ENCODE peak calls at places on chromosomes 1 and 21, in nine cellular contexts. One of them, this sample, is unnamed.

GRCh38 chr21:17438642-17439041 is 74.2 kb upstream of the CXADR start:
- DNase-seq in 8988T: no peak
- DNase-seq in anterior cingulate cortex: peak; percentile 33
- DNase-seq in effector memory CD8-positive, alpha-beta T cell: no peak
- DNase-seq in left lobe of liver: no peak
- DNase-seq in upper lobe of right lung: no peak
- DNase-seq in NCI-H2107: peak; percentile 43
- DNase-seq in myocyte: no peak
- DNase-seq in psoas muscle: no peak
- DNase-seq in this sample: no peak

GRCh38 chr21:38662224-38662568 is 143.5 kb upstream of the ETS2 start:
- DNase-seq in 8988T: no peak
- DNase-seq in anterior cingulate cortex: no peak
- DNase-seq in effector memory CD8-positive, alpha-beta T cell: no peak
- DNase-seq in left lobe of liver: no peak
- DNase-seq in upper lobe of right lung: no peak
- DNase-seq in NCI-H2107: no peak
- DNase-seq in myocyte: no peak
- DNase-seq in psoas muscle: no peak
- DNase-seq in this sample: no peak

GRCh38 chr1:2349821-2350220 is 41.5 kb downstream of the MORN1 start:
- DNase-seq in 8988T: no peak
- DNase-seq in anterior cingulate cortex: no peak
- DNase-seq in effector memory CD8-positive, alpha-beta T cell: no peak
- DNase-seq in left lobe of liver: no peak
- DNase-seq in upper lobe of right lung: peak; percentile 36
- DNase-seq in NCI-H2107: no peak
- DNase-seq in myocyte: no peak
- DNase-seq in psoas muscle: peak; percentile 24
- DNase-seq in this sample: no peak

GRCh38 chr1:156796340-156797097 is 20.1 kb downstream of the SH2D2A start:
- DNase-seq in 8988T: no peak
- DNase-seq in anterior cingulate cortex: no peak
- DNase-seq in effector memory CD8-positive, alpha-beta T cell: no peak
- DNase-seq in left lobe of liver: no peak
- DNase-seq in upper lobe of right lung: no peak
- DNase-seq in NCI-H2107: no peak
- DNase-seq in myocyte: no peak
- DNase-seq in psoas muscle: no peak
- DNase-seq in this sample: no peak

GRCh38 chr21:45973475-45974072 is 8.0 kb upstream of the COL6A1 start:
- DNase-seq in 8988T: peak; percentile 83
- DNase-seq in anterior cingulate cortex: peak; percentile 49
- DNase-seq in effector memory CD8-positive, alpha-beta T cell: peak; percentile 71
- DNase-seq in left lobe of liver: peak; percentile 57
- DNase-seq in upper lobe of right lung: peak; percentile 78
- DNase-seq in NCI-H2107: no peak
- DNase-seq in myocyte: peak; percentile 83
- DNase-seq in psoas muscle: peak; percentile 88
- DNase-seq in this sample: no peak

GRCh38 chr1:93441589-93441988 is 6.3 kb upstream of the FNBP1L start:
- DNase-seq in 8988T: no peak
- DNase-seq in anterior cingulate cortex: no peak
- DNase-seq in effector memory CD8-positive, alpha-beta T cell: no peak
- DNase-seq in left lobe of liver: no peak
- DNase-seq in upper lobe of right lung: no peak
- DNase-seq in NCI-H2107: no peak
- DNase-seq in myocyte: no peak
- DNase-seq in psoas muscle: no peak
- DNase-seq in this sample: no peak

GRCh38 chr1:31354266-31354665 is 18.6 kb downstream of the FABP3 start:
- DNase-seq in 8988T: no peak
- DNase-seq in anterior cingulate cortex: no peak
- DNase-seq in effector memory CD8-positive, alpha-beta T cell: no peak
- DNase-seq in left lobe of liver: no peak
- DNase-seq in upper lobe of right lung: no peak
- DNase-seq in NCI-H2107: no peak
- DNase-seq in myocyte: no peak
- DNase-seq in psoas muscle: no peak
- DNase-seq in this sample: no peak

GRCh38 chr1:55286851-55287602 is 71.9 kb upstream of the USP24 start:
- DNase-seq in 8988T: no peak
- DNase-seq in anterior cingulate cortex: no peak
- DNase-seq in effector memory CD8-positive, alpha-beta T cell: no peak
- DNase-seq in left lobe of liver: no peak
- DNase-seq in upper lobe of right lung: no peak
- DNase-seq in NCI-H2107: no peak
- DNase-seq in myocyte: no peak
- DNase-seq in psoas muscle: no peak
- DNase-seq in this sample: no peak

GRCh38 chr1:247241687-247242086 is 14.2 kb upstream of the VN1R5 start:
- DNase-seq in 8988T: no peak
- DNase-seq in anterior cingulate cortex: no peak
- DNase-seq in effector memory CD8-positive, alpha-beta T cell: no peak
- DNase-seq in left lobe of liver: no peak
- DNase-seq in upper lobe of right lung: no peak
- DNase-seq in NCI-H2107: no peak
- DNase-seq in myocyte: peak; percentile 15
- DNase-seq in psoas muscle: no peak
- DNase-seq in this sample: no peak

GRCh38 chr21:31710586-31710985 is 21.3 kb downstream of the SCAF4 start:
- DNase-seq in 8988T: no peak
- DNase-seq in anterior cingulate cortex: no peak
- DNase-seq in effector memory CD8-positive, alpha-beta T cell: no peak
- DNase-seq in left lobe of liver: no peak
- DNase-seq in upper lobe of right lung: no peak
- DNase-seq in NCI-H2107: no peak
- DNase-seq in myocyte: peak; percentile 17
- DNase-seq in psoas muscle: no peak
- DNase-seq in this sample: no peak

GRCh38 chr1:56441586-56441985 is 137.8 kb downstream of the PLPP3 start:
- DNase-seq in 8988T: no peak
- DNase-seq in anterior cingulate cortex: no peak
- DNase-seq in effector memory CD8-positive, alpha-beta T cell: no peak
- DNase-seq in left lobe of liver: no peak
- DNase-seq in upper lobe of right lung: no peak
- DNase-seq in NCI-H2107: no peak
- DNase-seq in myocyte: no peak
- DNase-seq in psoas muscle: no peak
- DNase-seq in this sample: no peak

GRCh38 chr1:30801826-30802198 is 44.2 kb upstream of the LAPTM5 start:
- DNase-seq in 8988T: peak; percentile 46
- DNase-seq in anterior cingulate cortex: peak; percentile 88
- DNase-seq in effector memory CD8-positive, alpha-beta T cell: peak; percentile 79
- DNase-seq in left lobe of liver: peak; percentile 80
- DNase-seq in upper lobe of right lung: peak; percentile 91
- DNase-seq in NCI-H2107: peak; percentile 67
- DNase-seq in myocyte: peak; percentile 74
- DNase-seq in psoas muscle: peak; percentile 90
- DNase-seq in this sample: peak; percentile 79

GRCh38 chr1:8118031-8118451 is 91.9 kb upstream of the ERRFI1 start:
- DNase-seq in 8988T: no peak
- DNase-seq in anterior cingulate cortex: no peak
- DNase-seq in effector memory CD8-positive, alpha-beta T cell: no peak
- DNase-seq in left lobe of liver: no peak
- DNase-seq in upper lobe of right lung: no peak
- DNase-seq in NCI-H2107: no peak
- DNase-seq in myocyte: peak; percentile 43
- DNase-seq in psoas muscle: no peak
- DNase-seq in this sample: no peak

GRCh38 chr21:37188825-37189224 is 78.3 kb downstream of the VPS26C start:
- DNase-seq in 8988T: no peak
- DNase-seq in anterior cingulate cortex: no peak
- DNase-seq in effector memory CD8-positive, alpha-beta T cell: no peak
- DNase-seq in left lobe of liver: no peak
- DNase-seq in upper lobe of right lung: no peak
- DNase-seq in NCI-H2107: no peak
- DNase-seq in myocyte: no peak
- DNase-seq in psoas muscle: no peak
- DNase-seq in this sample: no peak

GRCh38 chr1:91005285-91005684 is 16.6 kb downstream of the ZNF644 start:
- DNase-seq in 8988T: no peak
- DNase-seq in anterior cingulate cortex: no peak
- DNase-seq in effector memory CD8-positive, alpha-beta T cell: no peak
- DNase-seq in left lobe of liver: no peak
- DNase-seq in upper lobe of right lung: no peak
- DNase-seq in NCI-H2107: no peak
- DNase-seq in myocyte: no peak
- DNase-seq in psoas muscle: no peak
- DNase-seq in this sample: no peak

This sample was measured in right lobe of liver.